ENCODE peak calls at places on chromosome 1, in ten cellular contexts. U is nephron progenitor cell, P is C1 segment of cervical spinal cord, G is astrocyte of the cerebellum, E is left cardiac atrium, S is small intestine, Y is T-cell, F is ELR, L is GM12864, D is foreskin fibroblast. J is an unnamed sample.

GRCh38 chr1:15066191-15066590 is 87.4 kb upstream of the TMEM51 start:
- DNase-seq in Y (no peak), D (no peak), P (no peak), U (no peak), F (no peak), L (no peak), E (no peak), G (no peak), S (no peak), J (no peak)

GRCh38 chr1:213987422-213987875 is 324 bp upstream of the PROX1 start:
- DNase-seq in G (no peak), U (no peak), D (peak; percentile 39), L (no peak), P (no peak), Y (no peak), F (peak; percentile 44), S (no peak), E (peak; percentile 60), J (no peak)

GRCh38 chr1:232570007-232570406 is 59.9 kb downstream of the SIPA1L2 start:
- DNase-seq in D (no peak), F (no peak), U (no peak), Y (no peak), L (no peak), P (no peak), S (no peak), G (no peak), E (no peak), J (peak; percentile 89)

GRCh38 chr1:17831619-17832018 is 76.5 kb downstream of the ACTL8 start:
- DNase-seq in P (no peak), F (peak; percentile 44), E (no peak), D (peak; percentile 17), L (no peak), U (peak; percentile 86), Y (no peak), S (no peak), G (peak; percentile 45), J (peak; percentile 19)

GRCh38 chr1:17184822-17185484 is 20.0 kb upstream of the PADI1 start:
- DNase-seq in E (no peak), U (no peak), D (no peak), Y (no peak), L (no peak), F (no peak), G (no peak), S (no peak), P (no peak), J (no peak)

GRCh38 chr1:228801068-228801467 is 65.8 kb downstream of the RHOU start:
- DNase-seq in D (no peak), F (no peak), U (no peak), Y (no peak), G (no peak), S (no peak), L (no peak), P (no peak), E (no peak), J (no peak)

GRCh38 chr1:8870118-8870517 is 8.4 kb downstream of the ENO1 start:
- DNase-seq in E (no peak), Y (no peak), L (no peak), D (no peak), F (no peak), U (no peak), G (no peak), P (no peak), S (peak; percentile 31), J (no peak)

GRCh38 chr1:21216835-21217811 is 40.4 kb upstream of the EIF4G3 start:
- DNase-seq in P (no peak), D (no peak), E (peak; percentile 59), Y (peak; percentile 62), L (peak; percentile 24), U (peak; percentile 67), G (no peak), F (peak; percentile 64), S (peak; percentile 63), J (no peak)